ENCODE peak calls at places on chromosomes 13 and 19, in seven cellular contexts. J is A549, B is lower leg skin, Z is Peyer's patch, H is H54, L is transverse colon, O is HepG2. W is an unnamed sample.

GRCh38 chr13:33213024-33213795 is 72.3 kb downstream of the STARD13 start:
- DNase-seq in Z (no peak), J (no peak), H (no peak), L (no peak), B (no peak), O (peak), W (no peak)

GRCh38 chr13:89113744-89114143 is 1442.6 kb downstream of the SLITRK5 start:
- DNase-seq in Z (no peak), O (no peak), B (no peak), H (no peak), L (no peak), J (no peak), W (no peak)

GRCh38 chr19:43532571-43532961 is 422 bp upstream of the ZNF575 start:
- DNase-seq in L (peak), H (peak), Z (no peak), B (peak), J (no peak), O (no peak), W (no peak)

GRCh38 chr13:112851107-112852046 is 117.6 kb upstream of the MCF2L start:
- DNase-seq in J (no peak), B (no peak), L (no peak), O (no peak), Z (peak), H (no peak), W (no peak)

GRCh38 chr19:1168877-1169791 is 4.9 kb downstream of the SBNO2 start:
- DNase-seq in Z (peak), B (peak), H (peak), L (no peak), J (peak), O (peak), W (no peak)

GRCh38 chr13:44758595-44759221 is 182.6 kb upstream of the TSC22D1 start:
- DNase-seq in B (no peak), O (peak), L (peak), J (peak), H (peak), Z (no peak), W (no peak)

GRCh38 chr13:92843549-92843948 is 383.1 kb upstream of the GPC6 start:
- DNase-seq in J (no peak), O (no peak), Z (no peak), L (no peak), H (no peak), B (no peak), W (no peak)

GRCh38 chr13:113245858-113246791 is 36.7 kb downstream of the CUL4A start:
- DNase-seq in Z (no peak), B (no peak), L (no peak), O (peak), J (peak), H (no peak), W (peak)

GRCh38 chr19:3387645-3388589 is 21.5 kb downstream of the NFIC start:
- DNase-seq in Z (peak), O (no peak), H (no peak), L (peak), J (peak), B (peak), W (no peak)

GRCh38 chr13:87128006-87128405 is 543.2 kb upstream of the SLITRK5 start:
- DNase-seq in H (no peak), L (no peak), Z (no peak), O (no peak), B (no peak), J (no peak), W (no peak)

GRCh38 chr13:110610955-110611595 is 4.3 kb upstream of the NAXD start:
- DNase-seq in L (no peak), B (no peak), H (peak), O (no peak), Z (no peak), J (no peak), W (no peak)

GRCh38 chr19:15264061-15264932 is 32.0 kb upstream of the EPHX3 start:
- DNase-seq in L (peak), Z (peak), B (peak), H (no peak), O (peak), J (peak), W (peak)

GRCh38 chr13:34066344-34066743 is 248.4 kb downstream of the RFC3 start:
- DNase-seq in O (no peak), H (no peak), J (no peak), Z (no peak), B (no peak), L (no peak), W (no peak)

GRCh38 chr19:31353826-31354225 is 4.6 kb upstream of the TSHZ3 start:
- DNase-seq in J (no peak), H (no peak), L (no peak), B (no peak), O (no peak), Z (no peak), W (no peak)

GRCh38 chr19:39845621-39846175 is 481 bp downstream of the FBL start:
- DNase-seq in B (no peak), Z (no peak), L (no peak), J (no peak), H (peak), O (no peak), W (peak)

GRCh38 chr13:75637101-75637774 is 1.1 kb downstream of the LMO7 start:
- DNase-seq in O (no peak), H (no peak), B (no peak), L (no peak), Z (no peak), J (no peak), W (no peak)

GRCh38 chr19:55464669-55465068 is at the start of gene C19orf85:
- DNase-seq in H (no peak), J (no peak), B (no peak), L (no peak), O (no peak), Z (no peak), W (no peak)

GRCh38 chr13:66513728-66514127 is 716.4 kb downstream of the PCDH9 start:
- DNase-seq in Z (no peak), B (no peak), H (no peak), L (no peak), O (no peak), J (no peak), W (no peak)

GRCh38 chr13:26589754-26590153 is 32.3 kb downstream of the WASF3 start:
- DNase-seq in L (no peak), O (no peak), B (no peak), Z (no peak), H (no peak), J (no peak), W (no peak)

GRCh38 chr19:2888739-2889224 is 11.9 kb upstream of the ZNF57 start:
- DNase-seq in H (no peak), B (no peak), J (no peak), O (no peak), L (peak), Z (peak), W (no peak)

GRCh38 chr13:39804332-39805231 is 149.1 kb downstream of the COG6 start:
- DNase-seq in O (no peak), B (no peak), J (no peak), L (no peak), H (no peak), Z (no peak), W (no peak)

GRCh38 chr13:100269837-100270236 is 180.9 kb downstream of the PCCA start:
- DNase-seq in Z (peak), L (peak), H (peak), J (no peak), B (peak), O (no peak), W (no peak)

GRCh38 chr13:21060827-21061076 is 634 bp downstream of the LATS2 start:
- DNase-seq in L (no peak), J (no peak), B (peak), H (no peak), Z (peak), O (no peak), W (no peak)
- TF ChIP-seq POLR2A in L (no peak), J (no peak), B (no peak), H (no peak), Z (no peak), O (no peak), W (no peak)

GRCh38 chr19:45405435-45406164 is 731 bp upstream of the PPP1R13L start:
- DNase-seq in L (peak), O (peak), B (peak), Z (peak), J (peak), H (peak), W (peak)

GRCh38 chr19:45408121-45408520 is 1.7 kb downstream of the POLR1G start:
- DNase-seq in H (no peak), L (no peak), O (no peak), J (no peak), Z (no peak), B (no peak), W (no peak)

GRCh38 chr19:45404557-45405434 is at the start of gene PPP1R13L:
- DNase-seq in O (peak), J (peak), Z (peak), L (peak), H (peak), B (peak), W (no peak)

GRCh38 chr19:45406957-45407375 is 522 bp downstream of the POLR1G start:
- DNase-seq in B (no peak), Z (no peak), L (no peak), O (no peak), J (no peak), H (no peak), W (peak)

DNA sequence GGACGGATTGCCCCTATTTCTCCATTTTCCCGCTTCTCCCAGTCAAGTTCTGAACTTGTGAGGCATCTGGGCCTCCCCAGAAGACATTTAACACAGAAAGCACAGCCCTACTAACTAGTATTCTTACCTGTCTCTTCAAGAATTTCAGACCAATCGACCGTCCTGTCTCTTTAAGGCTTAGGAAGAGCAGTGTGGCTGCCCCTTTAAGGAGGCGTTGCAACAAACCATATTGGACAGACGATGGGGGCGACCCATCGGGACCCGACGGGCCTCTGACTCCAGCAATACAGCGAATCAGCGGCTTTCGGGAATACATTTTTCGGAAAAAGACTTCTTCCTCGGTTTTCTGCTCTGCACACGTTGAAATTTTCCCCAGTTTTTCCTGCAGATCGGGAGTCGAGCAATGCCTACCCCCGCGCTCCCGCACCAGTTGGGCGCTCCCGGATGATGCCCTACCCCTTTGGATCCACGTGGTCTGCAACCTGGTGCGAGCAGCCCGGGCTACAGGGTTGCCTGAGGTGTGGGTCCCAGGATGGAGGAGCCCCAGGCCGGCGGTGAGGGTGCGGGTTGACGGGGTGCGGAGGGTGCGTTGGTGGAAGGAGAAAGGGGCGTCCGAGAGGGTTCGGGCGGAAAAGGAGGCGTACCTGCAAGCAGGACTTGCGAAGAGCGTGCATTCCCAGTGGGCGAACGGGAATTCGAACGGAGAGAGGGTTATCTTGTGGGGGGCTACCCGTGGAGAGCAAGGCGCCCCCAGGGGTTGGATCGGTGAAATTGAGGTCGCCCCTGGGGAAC is at the start of gene POLR1G:
- DNase-seq in O (peak), Z (peak), H (peak), J (peak), B (peak), L (peak), W (peak)
- TF ChIP-seq POLR2A in O (peak), Z (no peak), H (peak), J (peak), B (no peak), L (peak), W (peak)

GRCh38 chr19:58345558-58345957 is 7.7 kb downstream of the A1BG start:
- DNase-seq in L (no peak), O (no peak), B (no peak), H (no peak), Z (no peak), J (no peak), W (no peak)

GRCh38 chr19:58350871-58351557 is 2.3 kb downstream of the A1BG start:
- DNase-seq in H (no peak), J (no peak), B (no peak), Z (no peak), L (no peak), O (no peak), W (no peak)

GRCh38 chr19:58349590-58349989 is 3.7 kb downstream of the A1BG start:
- DNase-seq in H (no peak), J (no peak), Z (no peak), L (no peak), O (no peak), B (no peak), W (no peak)

GRCh38 chr19:58350001-58350801 is 3.1 kb downstream of the A1BG start:
- DNase-seq in B (no peak), H (no peak), L (no peak), O (no peak), Z (no peak), J (no peak), W (peak)

GRCh38 chr19:58346961-58347929 is 6.0 kb downstream of the A1BG start:
- DNase-seq in Z (peak), O (no peak), J (peak), B (no peak), L (peak), H (peak), W (no peak)
- TF ChIP-seq POLR2A in Z (no peak), O (no peak), J (peak), B (no peak), L (no peak), H (peak), W (no peak)

DNA sequence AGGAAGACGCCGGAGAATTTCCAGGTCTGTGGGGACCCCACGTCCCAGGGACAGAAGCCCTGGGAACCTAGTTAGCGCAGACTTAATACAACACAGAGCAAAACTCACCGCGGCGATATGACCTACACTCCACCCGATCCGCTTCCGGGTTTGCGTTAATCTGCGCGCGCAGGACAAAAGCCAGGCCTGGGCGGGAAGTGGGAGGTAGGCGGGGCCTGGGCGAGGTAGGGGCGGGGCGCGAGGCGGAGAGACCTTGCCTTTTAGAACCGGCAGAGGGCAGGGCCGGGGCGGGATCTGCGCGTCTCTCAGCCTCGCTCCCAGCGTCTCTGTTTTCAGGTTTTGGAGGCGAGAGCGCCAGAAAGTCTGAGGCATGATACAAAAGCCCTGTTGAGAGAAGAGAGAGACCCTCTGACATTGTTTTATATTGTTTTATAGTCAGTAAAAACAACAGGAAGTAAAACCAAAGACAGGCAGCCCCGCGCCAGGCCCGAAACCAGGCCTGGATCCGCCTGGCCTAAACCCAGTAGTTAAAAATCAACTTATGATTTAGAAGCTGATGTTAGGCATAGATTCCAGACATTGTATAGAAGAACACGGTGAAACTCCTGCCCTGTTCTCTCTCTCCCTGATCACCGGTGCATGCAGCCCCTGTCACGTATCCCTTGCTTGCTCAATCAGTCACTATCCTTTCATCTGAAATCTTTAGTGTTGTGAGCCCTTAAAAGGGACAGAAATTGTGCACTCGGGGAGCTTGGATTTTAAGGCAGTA is at the start of gene ZNF611:
- DNase-seq in B (peak), Z (peak), J (peak), O (peak), H (peak), L (peak), W (peak)
- TF ChIP-seq POLR2A in B (no peak), Z (peak), J (peak), O (peak), H (peak), L (peak), W (peak)

GRCh38 chr19:10113592-10113963 is 2.1 kb downstream of the P2RY11 start:
- DNase-seq in B (no peak), Z (no peak), L (no peak), J (no peak), O (no peak), H (no peak), W (no peak)
- TF ChIP-seq POLR2A in B (no peak), Z (no peak), L (no peak), J (no peak), O (peak), H (no peak), W (peak)

GRCh38 chr13:90564096-90564495 is 783.4 kb upstream of the MIR17HG start:
- DNase-seq in Z (no peak), H (no peak), J (no peak), B (no peak), O (no peak), L (no peak), W (no peak)
- TF ChIP-seq POLR2A in Z (no peak), H (no peak), J (no peak), B (no peak), O (no peak), L (no peak), W (no peak)

GRCh38 chr19:29941828-29942403 is at the start of gene URI1:
- DNase-seq in L (peak), J (peak), B (peak), Z (peak), O (peak), H (peak), W (peak)
- TF ChIP-seq POLR2A in L (no peak), J (peak), B (no peak), Z (peak), O (no peak), H (peak), W (peak)

GRCh38 chr13:36345438-36346221 is 564 bp downstream of the SPART start:
- DNase-seq in H (peak), B (peak), O (peak), Z (peak), J (peak), L (peak), W (peak)
- TF ChIP-seq POLR2A in H (peak), B (no peak), O (peak), Z (no peak), J (no peak), L (peak), W (peak)

GRCh38 chr19:47725759-47726401 is 12.7 kb downstream of the EHD2 start:
- DNase-seq in H (no peak), B (no peak), O (no peak), Z (no peak), J (peak), L (no peak), W (no peak)
- TF ChIP-seq POLR2A in H (no peak), B (no peak), O (no peak), Z (no peak), J (no peak), L (no peak), W (no peak)

W was measured in erythroblast.